ENCODE peak calls at places on chromosome 22, in four cellular contexts. O, G, X and J are unnamed samples. For H3K27me3, the result is how much of the 10 kb centered on the place peaks cover.

GRCh38 chr22:19166421-19166820 is 12.1 kb downstream of the SLC25A1 start:
- DNase-seq in G (no peak), O (no peak), X (no peak), J (no peak)

GRCh38 chr22:35115515-35115914 is 49.6 kb downstream of the ISX start:
- DNase-seq in O (no peak), X (no peak), G (no peak), J (no peak)

GRCh38 chr22:31439805-31440204 is 40.4 kb downstream of the DRG1 start:
- DNase-seq in O (no peak), X (no peak), G (no peak), J (no peak)

GRCh38 chr22:49427941-49428340 is 399.7 kb downstream of the BRD1 start:
- DNase-seq in O (no peak), G (no peak), X (no peak), J (no peak)

GRCh38 chr22:42365942-42366660 is 66.1 kb downstream of the NFAM1 start:
- DNase-seq in O (no peak), G (no peak), X (no peak), J (no peak)

GRCh38 chr22:48757581-48757980 is 1070.1 kb downstream of the BRD1 start:
- DNase-seq in G (no peak), X (no peak), O (no peak), J (no peak)

GRCh38 chr22:49015993-49016908 is 811.4 kb downstream of the BRD1 start:
- DNase-seq in X (peak), G (no peak), O (no peak), J (no peak)

GRCh38 chr22:50607366-50608020 is 6.9 kb downstream of the MAPK8IP2 start:
- DNase-seq in G (no peak), X (no peak), O (no peak), J (no peak)

GRCh38 chr22:32103648-32104326 is 55.3 kb downstream of the C22orf42 start:
- DNase-seq in O (no peak), X (no peak), G (no peak), J (no peak)

GRCh38 chr22:41974691-41975290 is 5.5 kb downstream of the SEPTIN3 start:
- DNase-seq in X (no peak), O (no peak), G (no peak), J (no peak)

GRCh38 chr22:22773427-22773826 is 114.2 kb upstream of the IGLL5 start:
- DNase-seq in O (no peak), G (no peak), X (no peak), J (no peak)

GRCh38 chr22:33023119-33023827 is 34.9 kb downstream of the SYN3 start:
- DNase-seq in G (no peak), O (no peak), X (no peak), J (no peak)

GRCh38 chr22:22380098-22381030 is 128.2 kb downstream of the ZNF280B start:
- DNase-seq in O (no peak), X (no peak), G (no peak), J (no peak)

GRCh38 chr22:35844886-35845285 is 127.2 kb downstream of the APOL5 start:
- DNase-seq in G (no peak), O (no peak), X (no peak), J (no peak)

GRCh38 chr22:50262460-50262911 is 1.0 kb upstream of the MAPK12 start:
- DNase-seq in O (no peak), X (peak), G (no peak), J (no peak)

GRCh38 chr22:36301851-36302250 is 48.9 kb downstream of the APOL1 start:
- DNase-seq in O (no peak), X (no peak), G (no peak), J (no peak)

GRCh38 chr22:19793656-19794310 is 33.2 kb downstream of the TBX1 start:
- DNase-seq in O (no peak), X (no peak), G (no peak), J (no peak)

GRCh38 chr22:22752556-22753477 is 108.4 kb downstream of the GGTLC2 start:
- DNase-seq in O (no peak), X (no peak), G (no peak), J (no peak)

DNA sequence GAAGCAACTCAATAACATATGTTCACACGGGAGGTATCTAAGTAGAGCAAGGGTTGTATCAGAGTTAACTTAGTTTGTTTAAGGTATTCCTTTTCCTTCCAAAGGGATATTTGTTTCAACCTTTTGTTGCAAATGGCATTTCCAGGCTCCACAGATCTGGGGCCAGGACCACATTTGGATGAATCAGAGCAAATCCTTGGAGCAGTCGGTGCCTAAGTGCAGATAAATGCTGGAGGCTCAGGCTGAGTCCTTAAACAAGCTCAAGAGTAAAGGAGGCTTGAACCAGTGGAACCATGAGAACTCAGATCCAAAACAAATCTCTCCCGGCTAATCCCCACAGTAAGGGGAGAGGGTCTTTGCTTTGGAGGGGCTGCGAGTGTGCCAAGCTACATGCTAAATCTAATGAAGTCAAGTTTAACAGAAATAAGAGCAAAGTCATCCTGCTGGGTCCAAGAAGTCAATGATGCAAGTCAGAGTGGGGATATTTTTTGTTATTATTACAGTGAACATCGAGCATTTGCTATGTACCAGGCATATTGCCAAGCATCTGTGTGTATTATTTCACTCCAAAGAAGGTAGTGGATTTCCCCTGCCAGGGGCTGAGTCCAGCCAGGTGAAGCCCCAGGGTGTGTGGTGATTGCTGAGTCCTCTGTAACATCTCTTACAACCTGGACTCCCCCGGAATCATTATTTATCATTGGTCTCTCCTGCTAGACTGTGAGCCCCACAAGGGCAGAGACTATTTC is 548.8 kb downstream of the MIAT start:
- DNase-seq in G (no peak), O (no peak), X (no peak), J (no peak)
- H3K27me3 ChIP-seq in G (under half), O (under half), X (under half), J (under half)

DNA sequence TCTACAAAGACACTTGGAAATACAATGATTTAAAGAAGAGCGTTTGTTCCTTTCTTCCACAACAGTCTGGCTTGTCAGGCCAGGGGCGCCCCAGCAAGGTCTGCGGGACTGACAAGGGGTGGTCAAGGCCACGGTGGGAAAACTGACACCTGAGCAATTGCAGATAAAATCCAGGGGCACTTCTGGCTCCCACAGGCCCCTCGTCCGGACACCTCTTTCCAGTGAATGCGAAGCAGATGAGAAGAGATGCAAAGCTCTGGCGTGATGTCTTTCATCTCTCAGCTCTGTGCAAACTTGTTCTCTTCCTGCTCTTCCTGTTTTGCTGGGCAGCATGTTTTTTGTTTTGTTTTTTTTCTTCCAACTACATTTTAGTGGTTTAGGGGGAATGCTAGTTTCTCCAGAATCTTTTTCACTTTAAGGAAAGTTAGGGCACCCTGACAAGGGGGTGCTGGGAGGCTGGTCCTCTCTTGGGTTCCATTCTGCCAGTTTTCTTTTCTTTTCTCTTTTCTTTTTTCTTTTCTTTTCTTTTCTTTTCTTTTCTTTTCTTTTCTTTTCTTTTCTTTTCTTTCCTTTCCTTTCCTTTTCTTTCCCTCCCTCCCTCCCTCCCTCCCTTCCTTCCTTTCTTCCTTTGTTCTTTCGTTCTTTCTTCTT is 11.1 kb upstream of the CBX6 start:
- DNase-seq in G (no peak), O (no peak), X (no peak), J (no peak)
- TF ChIP-seq SUZ12 in G (no peak), O (no peak), X (no peak), J (no peak)

GRCh38 chr22:25281675-25282345 is 62.4 kb downstream of the CRYBB2 start:
- DNase-seq in X (no peak), G (no peak), O (no peak), J (no peak)
- H3K27me3 ChIP-seq in X (under half), G (under half), O (under half), J (half or more)

GRCh38 chr22:44547371-44547770 is 49.3 kb upstream of the RTL6 start:
- DNase-seq in G (no peak), X (no peak), O (no peak), J (no peak)

GRCh38 chr22:44549701-44550100 is 51.7 kb upstream of the RTL6 start:
- DNase-seq in O (no peak), X (no peak), G (no peak), J (no peak)

GRCh38 chr22:44549021-44549420 is 51.0 kb upstream of the RTL6 start:
- DNase-seq in O (no peak), G (no peak), X (no peak), J (no peak)

GRCh38 chr22:44554411-44554810 is 56.4 kb upstream of the RTL6 start:
- DNase-seq in X (no peak), O (no peak), G (no peak), J (no peak)

DNA sequence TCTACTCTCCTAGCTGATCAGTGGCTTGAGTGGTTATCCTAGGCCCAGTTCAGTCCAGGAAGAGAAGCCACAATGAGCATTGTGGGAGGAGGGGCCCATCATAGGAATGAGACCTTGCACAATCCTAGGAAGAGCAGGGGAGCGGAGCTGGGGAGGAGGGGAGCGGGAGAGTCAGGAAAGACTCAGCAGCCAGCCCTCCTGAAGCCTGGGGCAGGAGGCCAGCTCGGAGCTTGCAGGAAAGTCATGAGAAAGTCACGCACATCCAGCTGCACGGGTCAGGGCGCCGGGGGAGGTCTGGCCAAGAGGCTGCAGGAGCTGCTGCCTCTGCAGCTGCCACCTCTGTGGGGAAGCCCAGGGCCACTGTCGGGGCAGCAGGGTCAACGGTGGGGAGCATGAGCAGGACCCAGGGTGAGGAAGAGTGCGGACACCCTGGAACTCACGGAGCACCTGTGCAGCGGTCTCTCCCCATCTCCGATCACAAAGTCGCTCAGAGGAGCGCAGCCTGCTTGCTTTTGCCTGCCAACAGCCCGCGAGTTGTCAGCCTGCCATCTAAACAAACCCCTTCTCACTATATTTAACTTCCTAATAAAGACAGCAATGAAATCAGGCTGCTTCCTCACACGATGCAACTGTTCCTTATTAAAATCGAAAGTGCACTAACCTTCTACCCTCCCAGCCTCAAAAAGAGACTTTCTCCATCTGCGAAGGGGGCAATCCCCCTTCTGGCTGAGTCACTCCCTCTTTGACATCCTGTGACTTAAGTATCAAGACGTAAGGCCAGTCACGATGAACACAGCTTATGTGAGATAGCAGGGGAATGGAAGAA is 52.8 kb upstream of the RTL6 start:
- DNase-seq in O (no peak), G (peak), X (no peak), J (no peak)
- TF ChIP-seq SUZ12 in O (no peak), G (no peak), X (no peak), J (no peak)

GRCh38 chr22:43464809-43465208 is 53.0 kb downstream of the MPPED1 start:
- DNase-seq in G (no peak), O (no peak), X (no peak), J (no peak)

GRCh38 chr22:43467171-43467570 is 55.4 kb downstream of the MPPED1 start:
- DNase-seq in G (no peak), O (no peak), X (no peak), J (no peak)

GRCh38 chr22:43465291-43466015 is 53.6 kb downstream of the MPPED1 start:
- DNase-seq in O (no peak), X (no peak), G (no peak), J (no peak)

GRCh38 chr22:43467571-43467970 is 55.8 kb downstream of the MPPED1 start:
- DNase-seq in X (no peak), O (no peak), G (no peak), J (no peak)

GRCh38 chr22:43466710-43467109 is 54.9 kb downstream of the MPPED1 start:
- DNase-seq in O (no peak), G (no peak), X (no peak), J (no peak)
- H3K27me3 ChIP-seq in O (under half), G (under half), X (under half), J (under half)

DNA sequence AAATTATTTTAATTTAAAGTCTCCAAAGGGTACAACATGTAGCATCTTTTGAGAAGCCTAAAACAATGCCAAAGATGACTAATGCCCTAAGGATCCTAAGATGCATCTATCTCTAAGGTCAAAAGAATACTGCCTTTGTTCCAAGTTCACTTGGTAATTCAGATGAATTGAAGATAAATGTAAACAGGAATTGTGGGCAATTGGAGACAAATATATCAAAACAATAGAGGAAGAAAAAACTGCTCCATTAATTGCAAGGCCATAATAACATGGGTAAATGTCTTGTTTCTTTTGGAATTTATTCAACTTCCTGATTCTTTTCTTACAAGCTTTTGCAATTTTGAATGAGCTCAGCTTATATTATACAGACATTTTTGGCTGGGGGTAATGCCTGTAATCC is 338.6 kb downstream of the TTC28 start:
- DNase-seq in X (no peak), O (no peak), G (no peak), J (no peak)
- TF ChIP-seq SUZ12 in X (no peak), O (no peak), G (no peak), J (no peak)

GRCh38 chr22:37428649-37429586 is 1.6 kb upstream of the ELFN2 start:
- DNase-seq in G (no peak), O (peak), X (peak), J (peak)
- H3K27me3 ChIP-seq in G (under half), O (under half), X (under half), J (under half)